ENCODE peak calls at places on chromosome 17, in nine cellular contexts. G is left cardiac atrium; X is dermis microvascular lymphatic vessel endothelial cell; F is keratinocyte; O is stomach; P is NCI-H2029 treated with DMSO at 0.1 percent for 48 hours; Y is naive thymus-derived CD4-positive, alpha-beta T cell; E is activated T-helper 1 cell treated with anti-CD3 and anti-CD28 coated beads, Interleukin-2, amount 50 U/mL, for 16 hours; S is ACHN. B is an unnamed sample.

GRCh38 chr17:39144414-39144813 is 7.0 kb downstream of the PLXDC1 start:
- DNase-seq in O (peak; percentile 90), P (peak; percentile 88), G (peak; percentile 90), X (peak; percentile 57), S (no peak), F (peak; percentile 98), Y (no peak), E (no peak), B (peak; percentile 87)

GRCh38 chr17:55575058-55575606 is 63.9 kb upstream of the SMIM36 start:
- DNase-seq in X (no peak), F (no peak), O (no peak), Y (no peak), P (no peak), S (no peak), G (no peak), E (no peak), B (no peak)

GRCh38 chr17:38667099-38667786 is 7.5 kb downstream of the EPOP start:
- DNase-seq in G (peak; percentile 73), F (no peak), S (peak; percentile 76), Y (peak; percentile 32), O (peak; percentile 70), E (peak; percentile 35), P (peak; percentile 68), X (peak; percentile 76), B (peak; percentile 96)

GRCh38 chr17:43434902-43435319 is 36.1 kb downstream of the ARL4D start:
- DNase-seq in Y (no peak), O (no peak), S (peak; percentile 50), P (no peak), F (no peak), E (no peak), X (no peak), G (no peak), B (no peak)

GRCh38 chr17:47700471-47701449 is 6.8 kb downstream of the TBKBP1 start:
- DNase-seq in F (no peak), P (no peak), S (no peak), G (no peak), O (no peak), X (no peak), Y (no peak), E (no peak), B (no peak)

GRCh38 chr17:49218941-49219913 is 8.7 kb downstream of the ABI3 start:
- DNase-seq in Y (no peak), S (no peak), P (no peak), X (no peak), E (no peak), O (peak; percentile 30), F (no peak), G (no peak), B (peak; percentile 56)

GRCh38 chr17:55295411-55296170 is 30.8 kb downstream of the HLF start:
- DNase-seq in O (peak; percentile 68), S (peak; percentile 53), F (no peak), Y (peak; percentile 42), P (no peak), G (peak; percentile 48), X (peak; percentile 55), E (peak; percentile 11), B (peak; percentile 66)

GRCh38 chr17:49523706-49524472 is 28.8 kb downstream of the NGFR start:
- DNase-seq in E (no peak), F (peak; percentile 97), P (no peak), G (peak; percentile 26), S (no peak), O (peak; percentile 79), X (no peak), Y (peak; percentile 47), B (peak; percentile 71)

GRCh38 chr17:29085223-29085622 is 42.3 kb downstream of the PIPOX start:
- DNase-seq in X (no peak), S (no peak), E (no peak), G (no peak), F (no peak), Y (no peak), P (no peak), O (no peak), B (no peak)

GRCh38 chr17:36072431-36073121 is 8.5 kb downstream of the CCL18 start:
- DNase-seq in Y (peak; percentile 14), E (peak; percentile 29), P (no peak), F (no peak), O (peak; percentile 62), G (peak; percentile 48), X (peak; percentile 54), S (peak; percentile 50), B (peak; percentile 76)

GRCh38 chr17:67474081-67474661 is 97.1 kb downstream of the PITPNC1 start:
- DNase-seq in E (no peak), F (no peak), Y (no peak), O (no peak), P (no peak), G (peak; percentile 69), S (no peak), X (no peak), B (no peak)

GRCh38 chr17:60802377-60802776 is 124.7 kb downstream of the BCAS3 start:
- DNase-seq in F (no peak), X (no peak), Y (no peak), E (no peak), G (no peak), P (no peak), O (no peak), S (no peak), B (no peak)

GRCh38 chr17:69954241-69954933 is 120.6 kb upstream of the KCNJ16 start:
- DNase-seq in Y (no peak), E (no peak), X (no peak), P (no peak), O (no peak), S (no peak), G (no peak), F (no peak), B (no peak)

GRCh38 chr17:57249520-57249919 is 6.8 kb upstream of the MSI2 start:
- DNase-seq in Y (no peak), F (no peak), O (no peak), P (no peak), E (no peak), X (no peak), G (no peak), S (no peak), B (no peak)

GRCh38 chr17:60248618-60249516 is 99.1 kb downstream of the CA4 start:
- DNase-seq in G (no peak), P (no peak), O (no peak), E (no peak), S (no peak), F (no peak), Y (no peak), X (peak; percentile 56), B (no peak)

GRCh38 chr17:1107777-1108559 is 71.8 kb downstream of the ABR start:
- DNase-seq in G (peak; percentile 48), Y (peak; percentile 15), P (no peak), X (no peak), O (no peak), F (no peak), E (no peak), S (no peak), B (no peak)

GRCh38 chr17:40130352-40131042 is 8.7 kb downstream of the MSL1 start:
- DNase-seq in Y (no peak), F (no peak), E (no peak), S (no peak), G (no peak), O (peak; percentile 47), X (no peak), P (no peak), B (no peak)

B was measured in Calu3.